ENCODE peak calls at places on chromosomes 6 and 20, in seven cellular contexts. One of them, this sample, is unnamed.

GRCh38 chr6:53493635-53494025 is 51.3 kb downstream of the GCLC start:
- DNase-seq in osteocyte: no peak
- DNase-seq in cardiac muscle cell: no peak
- DNase-seq in endothelial cell: no peak
- DNase-seq in psoas muscle: no peak
- DNase-seq in NB4: no peak
- DNase-seq in omental fat pad: no peak
- DNase-seq in this sample: no peak

GRCh38 chr6:108781419-108782110 is 66.7 kb upstream of the ARMC2 start:
- DNase-seq in osteocyte: no peak
- DNase-seq in psoas muscle: no peak
- DNase-seq in endothelial cell: no peak
- DNase-seq in omental fat pad: no peak
- DNase-seq in NB4: no peak
- DNase-seq in cardiac muscle cell: no peak
- DNase-seq in this sample: no peak

GRCh38 chr20:51616060-51616459 is 73.5 kb upstream of the NFATC2 start:
- DNase-seq in NB4: peak
- DNase-seq in cardiac muscle cell: no peak
- DNase-seq in endothelial cell: no peak
- DNase-seq in psoas muscle: no peak
- DNase-seq in osteocyte: no peak
- DNase-seq in omental fat pad: no peak
- DNase-seq in this sample: no peak

GRCh38 chr6:44542401-44543116 is 155.1 kb downstream of the CDC5L start:
- DNase-seq in psoas muscle: no peak
- DNase-seq in cardiac muscle cell: no peak
- DNase-seq in endothelial cell: no peak
- DNase-seq in omental fat pad: no peak
- DNase-seq in osteocyte: no peak
- DNase-seq in NB4: no peak
- DNase-seq in this sample: no peak

GRCh38 chr6:74731921-74732320 is 473.9 kb downstream of the COL12A1 start:
- DNase-seq in cardiac muscle cell: no peak
- DNase-seq in NB4: no peak
- DNase-seq in psoas muscle: no peak
- DNase-seq in omental fat pad: no peak
- DNase-seq in osteocyte: no peak
- DNase-seq in endothelial cell: no peak
- DNase-seq in this sample: no peak

GRCh38 chr6:151680846-151681425 is 126.5 kb upstream of the ESR1 start:
- DNase-seq in cardiac muscle cell: no peak
- DNase-seq in endothelial cell: no peak
- DNase-seq in osteocyte: no peak
- DNase-seq in NB4: no peak
- DNase-seq in omental fat pad: no peak
- DNase-seq in psoas muscle: no peak
- DNase-seq in this sample: no peak

GRCh38 chr20:420721-421574 is 12.8 kb downstream of the RBCK1 start:
- DNase-seq in cardiac muscle cell: no peak
- DNase-seq in osteocyte: no peak
- DNase-seq in endothelial cell: peak
- DNase-seq in NB4: peak
- DNase-seq in omental fat pad: no peak
- DNase-seq in psoas muscle: no peak
- DNase-seq in this sample: peak

GRCh38 chr6:151690768-151691562 is 116.5 kb upstream of the ESR1 start:
- DNase-seq in omental fat pad: no peak
- DNase-seq in cardiac muscle cell: no peak
- DNase-seq in NB4: no peak
- DNase-seq in endothelial cell: no peak
- DNase-seq in psoas muscle: no peak
- DNase-seq in osteocyte: no peak
- DNase-seq in this sample: no peak

DNA sequence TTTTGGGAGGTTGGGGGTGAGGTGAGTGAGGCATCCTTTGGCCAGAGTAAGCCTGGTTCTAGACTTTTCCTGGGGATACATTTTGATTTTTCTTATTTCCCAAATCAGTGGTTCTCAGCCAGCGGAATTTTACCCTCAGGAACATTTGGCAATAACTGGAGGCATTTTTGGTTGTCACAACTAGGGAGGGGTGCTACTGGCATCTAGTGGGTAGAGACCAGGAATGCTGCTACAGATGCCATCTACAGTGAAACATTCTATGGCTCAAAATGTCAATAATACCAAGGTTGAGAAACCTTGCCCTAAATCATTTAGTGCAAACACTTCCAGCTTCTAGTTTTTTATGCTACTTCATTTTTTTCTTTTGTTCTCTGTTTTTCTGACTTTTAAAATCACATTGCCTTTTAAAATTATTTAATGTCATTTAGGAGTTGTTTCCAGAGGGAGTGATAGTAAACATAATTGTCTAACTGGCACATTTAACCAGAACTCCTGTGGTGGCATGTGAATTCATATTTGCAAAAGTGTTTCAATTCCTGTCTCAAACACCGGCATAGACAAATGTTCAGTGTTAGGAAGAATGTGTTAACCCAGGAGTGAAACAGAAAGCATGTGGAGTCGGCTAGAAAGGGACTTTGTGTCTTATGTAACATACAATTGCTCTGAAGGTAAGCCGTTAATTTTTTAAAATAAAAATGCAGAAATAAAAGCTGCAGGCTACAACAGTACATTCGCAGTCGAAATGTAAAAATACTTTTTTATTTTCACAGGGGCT is 59.0 kb downstream of the QRSL1 start:
- DNase-seq in cardiac muscle cell: no peak
- DNase-seq in endothelial cell: no peak
- DNase-seq in psoas muscle: no peak
- DNase-seq in osteocyte: no peak
- DNase-seq in NB4: no peak
- DNase-seq in omental fat pad: no peak
- DNase-seq in this sample: peak
- TF ChIP-seq CTCF in cardiac muscle cell: no peak
- TF ChIP-seq CTCF in endothelial cell: no peak
- TF ChIP-seq CTCF in psoas muscle: no peak
- TF ChIP-seq CTCF in osteocyte: peak
- TF ChIP-seq CTCF in NB4: no peak
- TF ChIP-seq CTCF in omental fat pad: no peak
- TF ChIP-seq CTCF in this sample: no peak

GRCh38 chr6:127420558-127420957 is 38.6 kb downstream of the KIAA0408 start:
- DNase-seq in osteocyte: no peak
- DNase-seq in NB4: peak
- DNase-seq in cardiac muscle cell: peak
- DNase-seq in psoas muscle: no peak
- DNase-seq in endothelial cell: peak
- DNase-seq in omental fat pad: peak
- DNase-seq in this sample: peak
- TF ChIP-seq CTCF in osteocyte: peak
- TF ChIP-seq CTCF in NB4: peak
- TF ChIP-seq CTCF in cardiac muscle cell: peak
- TF ChIP-seq CTCF in psoas muscle: peak
- TF ChIP-seq CTCF in endothelial cell: peak
- TF ChIP-seq CTCF in omental fat pad: no peak
- TF ChIP-seq CTCF in this sample: no peak

GRCh38 chr20:43530321-43531090 is 23.0 kb downstream of the L3MBTL1 start:
- DNase-seq in NB4: no peak
- DNase-seq in osteocyte: no peak
- DNase-seq in cardiac muscle cell: no peak
- DNase-seq in omental fat pad: no peak
- DNase-seq in psoas muscle: no peak
- DNase-seq in endothelial cell: no peak
- DNase-seq in this sample: no peak
- TF ChIP-seq CTCF in NB4: no peak
- TF ChIP-seq CTCF in osteocyte: no peak
- TF ChIP-seq CTCF in cardiac muscle cell: no peak
- TF ChIP-seq CTCF in omental fat pad: no peak
- TF ChIP-seq CTCF in psoas muscle: no peak
- TF ChIP-seq CTCF in endothelial cell: no peak
- TF ChIP-seq CTCF in this sample: no peak

DNA sequence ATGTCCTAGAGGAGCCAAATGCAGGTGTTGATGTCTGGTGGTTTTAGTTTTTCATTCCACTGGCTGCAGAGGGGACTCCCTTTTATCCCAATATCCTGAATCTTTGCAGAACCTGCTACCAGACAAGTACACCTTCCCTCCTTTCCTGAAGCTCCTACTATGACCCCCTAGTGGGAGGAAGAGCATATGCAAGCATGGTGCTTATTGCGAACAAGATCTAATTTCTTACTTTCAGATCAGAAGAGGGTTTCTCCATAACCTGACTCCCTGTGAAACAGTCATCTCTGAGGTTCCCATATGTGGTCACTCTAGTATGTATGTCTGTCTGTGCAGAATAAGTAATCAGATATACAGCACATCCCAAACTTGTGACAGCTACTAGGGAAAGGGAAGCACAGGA is 277.2 kb downstream of the ARHGAP18 start:
- DNase-seq in omental fat pad: no peak
- DNase-seq in cardiac muscle cell: no peak
- DNase-seq in osteocyte: no peak
- DNase-seq in psoas muscle: no peak
- DNase-seq in NB4: no peak
- DNase-seq in endothelial cell: no peak
- DNase-seq in this sample: no peak
- TF ChIP-seq CTCF in omental fat pad: no peak
- TF ChIP-seq CTCF in cardiac muscle cell: no peak
- TF ChIP-seq CTCF in osteocyte: no peak
- TF ChIP-seq CTCF in psoas muscle: no peak
- TF ChIP-seq CTCF in NB4: peak
- TF ChIP-seq CTCF in endothelial cell: no peak
- TF ChIP-seq CTCF in this sample: peak

GRCh38 chr20:53253668-53254067 is 281.5 kb downstream of the TSHZ2 start:
- DNase-seq in cardiac muscle cell: no peak
- DNase-seq in psoas muscle: no peak
- DNase-seq in endothelial cell: no peak
- DNase-seq in osteocyte: no peak
- DNase-seq in omental fat pad: no peak
- DNase-seq in NB4: no peak
- DNase-seq in this sample: no peak
- TF ChIP-seq CTCF in cardiac muscle cell: no peak
- TF ChIP-seq CTCF in psoas muscle: no peak
- TF ChIP-seq CTCF in endothelial cell: no peak
- TF ChIP-seq CTCF in osteocyte: no peak
- TF ChIP-seq CTCF in omental fat pad: no peak
- TF ChIP-seq CTCF in NB4: no peak
- TF ChIP-seq CTCF in this sample: no peak

DNA sequence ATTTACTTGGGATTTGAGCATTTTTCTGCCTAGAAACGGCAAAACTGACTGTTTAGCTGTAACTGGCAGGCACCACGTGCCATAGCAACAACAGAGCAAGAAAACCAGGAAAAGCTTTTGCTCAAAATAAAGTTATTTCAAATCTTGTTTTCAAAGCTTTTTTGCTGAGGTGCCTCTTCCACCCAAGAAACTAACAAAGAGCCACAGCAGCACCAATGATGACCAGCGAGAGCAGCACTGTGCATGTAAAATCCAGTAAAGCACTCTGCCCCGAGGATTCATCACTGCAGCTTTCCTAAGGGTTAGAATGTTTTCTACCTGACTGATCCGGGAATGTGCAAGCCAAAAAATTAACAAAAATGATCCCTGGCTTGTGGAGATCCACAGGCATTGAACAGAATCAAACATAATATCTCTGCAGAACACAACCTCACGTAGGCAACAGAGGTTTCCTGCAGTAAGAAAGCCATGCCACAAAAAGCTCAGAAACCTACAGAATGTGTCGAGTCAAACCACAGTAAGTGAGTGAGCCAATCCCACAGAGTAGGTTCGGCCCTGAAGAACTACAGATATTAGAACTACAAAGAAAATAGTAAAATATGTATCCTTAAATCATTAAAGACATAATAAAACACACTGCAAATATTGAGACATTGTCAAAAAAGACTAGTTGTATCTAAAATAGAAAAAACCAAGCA is 7.4 kb upstream of the ULBP3 start:
- DNase-seq in omental fat pad: no peak
- DNase-seq in psoas muscle: no peak
- DNase-seq in NB4: no peak
- DNase-seq in osteocyte: no peak
- DNase-seq in cardiac muscle cell: no peak
- DNase-seq in endothelial cell: no peak
- DNase-seq in this sample: no peak
- TF ChIP-seq CTCF in omental fat pad: no peak
- TF ChIP-seq CTCF in psoas muscle: no peak
- TF ChIP-seq CTCF in NB4: no peak
- TF ChIP-seq CTCF in osteocyte: peak
- TF ChIP-seq CTCF in cardiac muscle cell: no peak
- TF ChIP-seq CTCF in endothelial cell: no peak
- TF ChIP-seq CTCF in this sample: no peak

DNA sequence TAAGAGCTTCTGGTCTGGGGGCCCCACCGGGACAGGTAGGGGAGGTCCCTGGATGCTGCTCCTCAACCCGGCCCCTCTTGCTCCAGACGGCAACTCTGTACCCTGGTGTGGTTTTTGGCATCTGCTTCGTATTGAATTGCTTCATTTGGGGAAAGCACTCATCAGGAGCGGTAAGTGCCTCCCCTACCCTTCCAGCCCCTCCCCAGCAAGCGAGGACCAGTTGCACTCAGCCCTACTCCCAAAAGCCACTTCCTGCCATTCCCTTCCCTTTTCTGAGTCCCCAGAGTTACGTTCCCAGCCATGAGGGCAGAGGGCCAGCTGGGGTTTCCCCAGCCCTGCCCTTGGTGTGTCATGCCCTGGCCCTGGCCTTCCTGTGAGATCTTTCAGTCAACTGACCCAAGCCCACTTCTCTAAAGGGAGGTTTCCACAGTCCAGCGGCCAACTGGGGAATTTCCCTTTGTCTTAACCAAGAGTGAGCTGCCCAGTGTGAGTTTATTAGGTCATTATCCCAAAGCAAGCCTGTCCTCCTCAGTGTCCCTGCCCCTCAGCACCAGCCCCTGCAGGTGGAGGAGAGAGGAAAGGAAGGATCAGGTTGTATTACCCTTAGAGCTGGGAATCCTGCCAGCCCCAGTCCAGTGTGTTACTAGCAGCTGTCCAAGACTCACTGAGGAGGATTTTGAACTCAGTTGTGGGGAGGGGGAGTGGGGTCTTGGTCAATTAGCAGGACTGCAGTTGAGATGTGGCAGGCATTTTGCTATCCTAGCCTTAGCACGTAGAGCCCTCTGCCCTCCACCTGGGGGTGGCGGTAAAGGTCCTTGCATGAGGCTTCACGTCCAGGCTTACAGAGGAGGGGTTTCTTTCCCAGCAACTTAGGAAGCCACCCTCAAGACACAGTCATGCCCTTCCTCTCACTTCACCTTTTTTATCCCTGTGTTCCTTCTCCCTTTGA is 45.8 kb downstream of the TM9SF4 start:
- DNase-seq in omental fat pad: peak
- DNase-seq in osteocyte: no peak
- DNase-seq in endothelial cell: peak
- DNase-seq in cardiac muscle cell: peak
- DNase-seq in NB4: peak
- DNase-seq in psoas muscle: peak
- DNase-seq in this sample: peak
- TF ChIP-seq CTCF in omental fat pad: no peak
- TF ChIP-seq CTCF in osteocyte: peak
- TF ChIP-seq CTCF in endothelial cell: no peak
- TF ChIP-seq CTCF in cardiac muscle cell: peak
- TF ChIP-seq CTCF in NB4: peak
- TF ChIP-seq CTCF in psoas muscle: peak
- TF ChIP-seq CTCF in this sample: peak

GRCh38 chr6:28390688-28391087 is 8.9 kb downstream of the ZSCAN12 start:
- DNase-seq in cardiac muscle cell: no peak
- DNase-seq in osteocyte: no peak
- DNase-seq in omental fat pad: no peak
- DNase-seq in endothelial cell: no peak
- DNase-seq in psoas muscle: no peak
- DNase-seq in NB4: no peak
- DNase-seq in this sample: no peak
- TF ChIP-seq CTCF in cardiac muscle cell: no peak
- TF ChIP-seq CTCF in osteocyte: no peak
- TF ChIP-seq CTCF in omental fat pad: no peak
- TF ChIP-seq CTCF in endothelial cell: no peak
- TF ChIP-seq CTCF in psoas muscle: no peak
- TF ChIP-seq CTCF in NB4: no peak
- TF ChIP-seq CTCF in this sample: no peak

GRCh38 chr6:13175759-13176158 is 152.6 kb downstream of the TBC1D7 start:
- DNase-seq in osteocyte: peak
- DNase-seq in omental fat pad: no peak
- DNase-seq in endothelial cell: no peak
- DNase-seq in NB4: peak
- DNase-seq in psoas muscle: no peak
- DNase-seq in cardiac muscle cell: no peak
- DNase-seq in this sample: no peak
- TF ChIP-seq CTCF in osteocyte: no peak
- TF ChIP-seq CTCF in omental fat pad: no peak
- TF ChIP-seq CTCF in endothelial cell: no peak
- TF ChIP-seq CTCF in NB4: no peak
- TF ChIP-seq CTCF in psoas muscle: no peak
- TF ChIP-seq CTCF in cardiac muscle cell: no peak
- TF ChIP-seq CTCF in this sample: no peak

This sample was measured in Calu3.